ENCODE peak calls at places on chromosome 20, in five cellular contexts. V is NCI-H1092 treated with DMSO at 0.1 percent for 48 hours, C is MM.1S, Q is NCI-H1105, P is HuH-7.5. R is an unnamed sample.
A peak's percentile ranks its signal among the peaks of the same experiment; 100 is the strongest.

GRCh38 chr20:7742479-7742878 is 197.8 kb downstream of the HAO1 start:
- DNase-seq in V (no peak), C (no peak), Q (no peak), P (no peak), R (no peak)

GRCh38 chr20:63032861-63033634 is 26.3 kb upstream of the BHLHE23 start:
- DNase-seq in V (no peak), Q (no peak), P (no peak), C (no peak), R (no peak)

GRCh38 chr20:11045412-11046175 is 371.8 kb upstream of the JAG1 start:
- DNase-seq in C (no peak), P (no peak), V (no peak), Q (no peak), R (no peak)

GRCh38 chr20:7672551-7672950 is 267.7 kb downstream of the HAO1 start:
- DNase-seq in V (no peak), Q (no peak), C (no peak), P (no peak), R (no peak)

GRCh38 chr20:61902213-61902869 is 163.3 kb downstream of the TAF4 start:
- DNase-seq in V (no peak), P (no peak), C (no peak), Q (no peak), R (no peak)

GRCh38 chr20:61387204-61387958 is 135.3 kb downstream of the CDH4 start:
- DNase-seq in P (peak; percentile 45), Q (peak; percentile 34), C (no peak), V (no peak), R (peak; percentile 20)

GRCh38 chr20:9488063-9488462 is 26.3 kb upstream of the LAMP5 start:
- DNase-seq in Q (no peak), V (no peak), C (peak; percentile 13), P (no peak), R (no peak)

GRCh38 chr20:12928755-12929401 is 79.9 kb upstream of the SPTLC3 start:
- DNase-seq in P (no peak), V (no peak), Q (no peak), C (no peak), R (peak; percentile 25)

GRCh38 chr20:22890605-22891300 is 144.4 kb upstream of the SSTR4 start:
- DNase-seq in V (no peak), P (no peak), Q (no peak), C (no peak), R (no peak)

GRCh38 chr20:50731930-50732690 is 730 bp downstream of the PARD6B start:
- DNase-seq in C (peak; percentile 11), Q (no peak), P (peak; percentile 77), V (no peak), R (no peak)

R was measured in HFFc6.